ENCODE peak calls at places on chromosome 17, in six cellular contexts. J, V, X, B, F and I are unnamed samples.

GRCh38 chr17:43943769-43944418 is 1.6 kb upstream of the PPY start:
- DNase-seq in F (peak), V (peak), J (peak), B (peak), X (peak), I (peak)

GRCh38 chr17:2057714-2058520 is 3.0 kb downstream of the HIC1 start:
- DNase-seq in J (no peak), B (no peak), V (no peak), X (no peak), F (no peak), I (no peak)

GRCh38 chr17:64001763-64002529 is 3.8 kb downstream of the PRR29 start:
- DNase-seq in J (no peak), V (no peak), F (no peak), B (no peak), X (no peak), I (no peak)

GRCh38 chr17:73030501-73030911 is 62.0 kb downstream of the SLC39A11 start:
- DNase-seq in X (no peak), B (peak), V (no peak), J (no peak), F (no peak), I (no peak)

GRCh38 chr17:28967240-28968135 is 16.2 kb upstream of the PHF12 start:
- DNase-seq in V (no peak), F (no peak), B (no peak), J (no peak), X (no peak), I (no peak)

GRCh38 chr17:80805032-80805751 is 186.4 kb upstream of the CHMP6 start:
- DNase-seq in F (no peak), X (peak), B (peak), V (no peak), J (no peak), I (no peak)

GRCh38 chr17:51056813-51057510 is 63.7 kb downstream of the SPAG9 start:
- DNase-seq in V (no peak), B (peak), F (peak), J (peak), X (no peak), I (no peak)

GRCh38 chr17:32206816-32207215 is 58.8 kb upstream of the RHBDL3 start:
- DNase-seq in V (no peak), J (no peak), X (no peak), B (no peak), F (peak), I (no peak)

GRCh38 chr17:3890082-3890892 is 2.6 kb downstream of the CAMKK1 start:
- DNase-seq in J (no peak), B (peak), X (no peak), F (peak), V (no peak), I (no peak)

GRCh38 chr17:22453181-22453580 is 760.9 kb downstream of the KCNJ18 start:
- DNase-seq in B (no peak), X (no peak), J (no peak), V (no peak), F (no peak), I (no peak)

GRCh38 chr17:64006361-64007088 is 8.4 kb downstream of the PRR29 start:
- DNase-seq in J (no peak), B (no peak), V (no peak), F (no peak), X (no peak), I (no peak)

GRCh38 chr17:63827801-63828221 is 348 bp upstream of the FTSJ3 start:
- DNase-seq in J (no peak), V (no peak), F (no peak), X (no peak), B (no peak), I (no peak)

GRCh38 chr17:75006653-75007052 is 5.8 kb upstream of the MRPL58 start:
- DNase-seq in B (no peak), X (no peak), J (no peak), F (no peak), V (no peak), I (no peak)

GRCh38 chr17:48175692-48176450 is 68.3 kb downstream of the SNX11 start:
- DNase-seq in V (no peak), J (no peak), B (no peak), X (no peak), F (peak), I (no peak)

GRCh38 chr17:5631958-5632357 is 47.6 kb upstream of the NLRP1 start:
- DNase-seq in B (no peak), J (no peak), F (no peak), X (no peak), V (no peak), I (no peak)

GRCh38 chr17:69175812-69176517 is 34.3 kb upstream of the ABCA6 start:
- DNase-seq in B (peak), X (no peak), F (peak), V (no peak), J (no peak), I (no peak)